ENCODE peak calls at places on chromosome X, in five cellular contexts. X is head of caudate nucleus; T is NAMALWA; N is stimulated activated CD8-positive, alpha-beta memory T cell treated with anti-CD3 and anti-CD28 coated beads, Interleukin-4, amount 100 ng/mL, for 24 hours; U is NCI-H524 treated with DMSO at 0.1 percent for 48 hours. S is an unnamed sample.

GRCh38 chrX:123504047-123504446 is 228.8 kb downstream of the THOC2 start:
- DNase-seq in T (no peak), X (no peak), U (no peak), N (no peak), S (no peak)

GRCh38 chrX:22300130-22300529 is 27.4 kb downstream of the CBLL2 start:
- DNase-seq in N (no peak), U (no peak), X (no peak), T (peak), S (peak)

GRCh38 chrX:70592091-70592490 is 147.5 kb downstream of the DLG3 start:
- DNase-seq in U (no peak), T (no peak), X (no peak), N (no peak), S (no peak)

GRCh38 chrX:109922183-109922582 is 80.7 kb upstream of the TMEM164 start:
- DNase-seq in X (no peak), N (no peak), U (no peak), T (no peak), S (no peak)

GRCh38 chrX:64739792-64740378 is 236.4 kb downstream of the ZC4H2 start:
- DNase-seq in T (no peak), U (peak), X (no peak), N (no peak), S (no peak)

GRCh38 chrX:8672176-8672575 is 59.8 kb downstream of the ANOS1 start:
- DNase-seq in T (peak), N (no peak), X (no peak), U (no peak), S (no peak)

GRCh38 chrX:66751136-66751782 is 112.4 kb upstream of the EDA2R start:
- DNase-seq in U (no peak), N (no peak), X (no peak), T (no peak), S (no peak)

GRCh38 chrX:68307767-68308166 is 125.5 kb downstream of the OPHN1 start:
- DNase-seq in X (no peak), N (no peak), U (no peak), T (no peak), S (no peak)

GRCh38 chrX:70470850-70471289 is 26.2 kb downstream of the DLG3 start:
- DNase-seq in T (peak), N (no peak), U (no peak), X (no peak), S (no peak)

GRCh38 chrX:41634284-41634683 is 54.5 kb upstream of the GPR34 start:
- DNase-seq in T (no peak), N (no peak), X (no peak), U (no peak), S (no peak)

GRCh38 chrX:72016881-72017783 is 106.5 kb downstream of the NHSL2 start:
- DNase-seq in U (no peak), T (no peak), N (no peak), X (no peak), S (no peak)

GRCh38 chrX:110987292-110987691 is 108.7 kb upstream of the PAK3 start:
- DNase-seq in X (no peak), U (no peak), N (no peak), T (peak), S (no peak)

GRCh38 chrX:150607200-150607599 is 38.8 kb downstream of the MTM1 start:
- DNase-seq in N (no peak), T (no peak), U (no peak), X (no peak), S (no peak)

GRCh38 chrX:120350458-120351138 is 11.3 kb upstream of the ATP1B4 start:
- DNase-seq in U (no peak), X (no peak), T (no peak), N (no peak), S (no peak)

GRCh38 chrX:101022020-101022419 is 29.9 kb downstream of the TRMT2B start:
- DNase-seq in T (no peak), X (no peak), N (no peak), U (no peak), S (no peak)

GRCh38 chrX:118522230-118522926 is 26.8 kb downstream of the DOCK11 start:
- DNase-seq in N (no peak), T (no peak), U (no peak), X (no peak), S (no peak)

GRCh38 chrX:7027071-7027470 is 120.4 kb upstream of the STS start:
- DNase-seq in N (no peak), U (no peak), T (no peak), X (no peak), S (no peak)

GRCh38 chrX:74104356-74105065 is 199.5 kb upstream of the ZCCHC13 start:
- DNase-seq in T (no peak), U (no peak), X (no peak), N (no peak), S (no peak)

GRCh38 chrX:153780678-153781427 is at the start of gene SRPK3:
- DNase-seq in U (no peak), T (no peak), X (no peak), N (no peak), S (peak)

GRCh38 chrX:82748901-82749505 is 759.1 kb upstream of the POU3F4 start:
- DNase-seq in N (no peak), X (no peak), U (no peak), T (no peak), S (no peak)

GRCh38 chrX:25014366-25014838 is 1.4 kb downstream of the ARX start:
- DNase-seq in T (no peak), N (no peak), U (no peak), X (no peak), S (no peak)

GRCh38 chrX:73683236-73683859 is 120.4 kb downstream of the CHIC1 start:
- DNase-seq in U (no peak), T (no peak), X (no peak), N (no peak), S (no peak)

GRCh38 chrX:10121787-10122186 is 35.0 kb upstream of the CLCN4 start:
- DNase-seq in U (no peak), X (no peak), T (peak), N (no peak), S (no peak)